ENCODE peak calls at places on chromosomes 1 and 21, in six cellular contexts. U, D, R, Q, T and V are unnamed samples.

GRCh38 chr1:180732866-180733265 is 101.0 kb downstream of the XPR1 start:
- DNase-seq in U (no peak), D (no peak), R (no peak), Q (no peak), T (no peak), V (no peak)

GRCh38 chr1:93717639-93718038 is 36.0 kb upstream of the BCAR3 start:
- DNase-seq in U (no peak), D (no peak), R (no peak), Q (no peak), T (no peak), V (no peak)

GRCh38 chr1:207752456-207753132 is 740 bp downstream of the CD46 start:
- DNase-seq in U (peak), D (peak), R (no peak), Q (peak), T (no peak), V (peak)

GRCh38 chr1:198848206-198848605 is 209.4 kb downstream of the PTPRC start:
- DNase-seq in U (no peak), D (no peak), R (no peak), Q (no peak), T (no peak), V (no peak)

GRCh38 chr1:229825042-229825441 is 199.0 kb downstream of the URB2 start:
- DNase-seq in U (no peak), D (no peak), R (no peak), Q (no peak), T (no peak), V (no peak)

GRCh38 chr1:53294557-53294956 is 33.3 kb downstream of the LRP8 start:
- DNase-seq in U (no peak), D (no peak), R (no peak), Q (no peak), T (no peak), V (no peak)

GRCh38 chr1:232822524-232822923 is 17.3 kb downstream of the MAP10 start:
- DNase-seq in U (no peak), D (no peak), R (no peak), Q (no peak), T (no peak), V (no peak)

GRCh38 chr1:170010443-170010842 is 64.1 kb downstream of the KIFAP3 start:
- DNase-seq in U (no peak), D (no peak), R (no peak), Q (peak), T (no peak), V (no peak)

GRCh38 chr1:227434808-227435207 is 116.5 kb upstream of the CDC42BPA start:
- DNase-seq in U (no peak), D (no peak), R (no peak), Q (no peak), T (no peak), V (no peak)

GRCh38 chr1:115056395-115056798 is 26.8 kb downstream of the TSHB start:
- DNase-seq in U (no peak), D (no peak), R (no peak), Q (no peak), T (no peak), V (no peak)

GRCh38 chr1:18225236-18225904 is 117.8 kb downstream of the IGSF21 start:
- DNase-seq in U (no peak), D (no peak), R (no peak), Q (no peak), T (no peak), V (no peak)

DNA sequence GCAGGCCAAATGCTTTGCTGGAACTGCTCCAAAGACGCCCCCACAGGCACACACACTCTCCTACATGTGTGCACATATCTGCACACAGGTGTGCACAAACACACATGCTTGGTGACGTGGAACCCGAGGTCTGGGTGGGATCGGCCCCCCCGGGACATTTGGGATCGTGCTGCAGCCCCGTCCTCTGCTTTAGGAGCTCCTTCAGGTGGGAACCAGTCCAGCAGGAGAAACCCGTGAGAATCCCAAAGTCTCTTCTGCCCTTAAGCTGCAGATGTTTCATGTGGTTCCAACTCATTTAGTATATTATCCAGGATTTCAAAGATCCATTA is 38.6 kb downstream of the UBE2G2 start:
- DNase-seq in U (no peak), D (no peak), R (no peak), Q (no peak), T (no peak), V (no peak)
- TF ChIP-seq POLR2A in U (no peak), D (no peak), R (no peak), Q (no peak), T (no peak), V (no peak)

GRCh38 chr1:205325334-205325884 is 3.9 kb upstream of the NUAK2 start:
- DNase-seq in U (peak), D (no peak), R (peak), Q (peak), T (peak), V (no peak)
- TF ChIP-seq POLR2AphosphoS5 in U (no peak), D (no peak), R (no peak), Q (no peak), T (no peak), V (no peak)

GRCh38 chr21:39461419-39461818 is 9.6 kb downstream of the SH3BGR start:
- DNase-seq in U (no peak), D (no peak), R (no peak), Q (no peak), T (peak), V (no peak)
- TF ChIP-seq TAF1 in U (no peak), D (no peak), R (no peak), Q (no peak), T (no peak), V (no peak)

GRCh38 chr1:63367218-63368103 is at the start of gene ALG6:
- DNase-seq in U (peak), D (peak), R (peak), Q (peak), T (peak), V (peak)
- TF ChIP-seq POLR2A in U (peak), D (peak), R (peak), Q (peak), T (peak), V (peak)

DNA sequence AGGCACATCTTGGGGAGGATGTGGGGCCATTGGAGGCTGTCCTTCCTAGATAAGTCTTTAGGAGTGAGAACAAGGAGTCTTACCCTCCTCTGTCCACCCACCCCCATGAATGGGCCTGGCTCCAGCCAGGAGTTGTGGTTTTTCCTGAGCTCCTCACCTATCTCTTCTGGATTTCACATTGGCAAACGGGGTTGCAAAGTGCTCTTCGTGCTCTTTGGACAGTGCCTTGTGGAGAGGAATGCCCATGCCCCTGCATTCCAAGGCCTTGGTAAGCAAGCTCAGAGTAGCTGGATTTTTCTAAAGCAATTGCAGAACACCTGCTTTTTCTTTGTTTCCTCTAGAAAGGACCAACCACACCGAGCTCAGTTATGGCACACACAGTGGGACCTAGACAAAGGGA is 152.1 kb upstream of the CAMK1G start:
- DNase-seq in U (no peak), D (no peak), R (no peak), Q (no peak), T (no peak), V (no peak)
- TF ChIP-seq POLR2AphosphoS5 in U (no peak), D (no peak), R (no peak), Q (no peak), T (no peak), V (no peak)

GRCh38 chr1:35115459-35116383 is 36.5 kb downstream of the ZMYM1 start:
- DNase-seq in U (no peak), D (no peak), R (no peak), Q (no peak), T (no peak), V (no peak)

GRCh38 chr1:35122311-35122710 is 43.1 kb downstream of the ZMYM1 start:
- DNase-seq in U (no peak), D (no peak), R (no peak), Q (no peak), T (no peak), V (no peak)

DNA sequence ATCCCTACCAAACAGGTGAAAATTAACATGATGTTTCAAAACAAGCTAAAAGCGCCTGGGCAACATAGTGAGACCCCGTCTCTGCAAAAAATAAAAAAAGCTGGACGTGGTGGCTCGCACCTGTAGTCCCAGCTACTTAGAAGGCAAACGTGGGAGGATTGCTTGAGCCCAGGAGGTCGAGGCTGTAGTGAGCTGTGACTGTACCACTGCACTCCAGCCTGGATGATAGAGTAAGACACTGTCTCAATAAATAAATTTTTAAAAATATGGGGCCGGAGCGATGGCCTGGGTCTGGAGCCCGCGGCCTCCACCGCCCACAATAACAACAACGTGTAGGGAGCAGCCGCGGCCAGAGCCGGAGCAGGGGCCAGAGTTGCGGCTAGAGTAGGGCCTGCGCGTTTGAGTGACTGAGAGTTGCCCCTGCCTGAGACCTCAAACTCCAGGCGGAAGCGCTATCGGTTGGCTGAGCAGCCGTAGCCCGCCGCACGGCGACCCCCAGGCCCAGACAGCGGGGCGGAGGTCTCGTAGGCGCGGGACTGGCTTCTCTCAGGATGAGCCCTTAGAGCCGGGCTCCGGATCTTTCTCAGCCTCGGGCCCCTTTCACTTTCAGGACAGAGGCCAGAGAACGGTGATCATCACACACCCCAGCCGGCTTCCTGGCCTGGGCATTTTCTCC is 41.4 kb downstream of the ZMYM1 start:
- DNase-seq in U (no peak), D (peak), R (peak), Q (peak), T (no peak), V (peak)
- TF ChIP-seq TAF1 in U (no peak), D (no peak), R (no peak), Q (peak), T (no peak), V (no peak)

DNA sequence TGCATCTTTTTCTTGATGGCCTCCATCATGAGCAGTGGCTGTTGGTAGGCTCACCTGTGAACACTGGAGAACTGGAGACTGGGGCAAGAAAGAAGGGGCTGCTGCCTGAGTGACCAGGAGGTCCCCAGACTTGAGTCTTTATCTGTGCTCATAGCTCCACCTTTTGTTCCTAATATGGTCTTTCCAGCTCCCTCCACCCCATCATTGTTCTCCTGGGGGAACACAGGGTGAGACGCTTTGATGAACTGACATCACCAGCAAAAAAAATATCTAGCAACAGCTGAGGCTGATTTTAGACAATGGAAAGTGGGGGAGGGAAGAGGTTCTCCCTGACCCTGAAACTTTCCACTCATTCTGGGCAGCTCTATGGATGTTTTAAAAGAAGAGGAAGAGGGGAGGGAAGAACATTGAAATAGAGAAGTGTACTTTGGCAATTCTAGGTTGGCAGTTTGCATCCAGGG is at the start of gene TPM3:
- DNase-seq in U (no peak), D (no peak), R (no peak), Q (no peak), T (no peak), V (no peak)
- TF ChIP-seq POLR2A in U (no peak), D (no peak), R (no peak), Q (no peak), T (no peak), V (no peak)

DNA sequence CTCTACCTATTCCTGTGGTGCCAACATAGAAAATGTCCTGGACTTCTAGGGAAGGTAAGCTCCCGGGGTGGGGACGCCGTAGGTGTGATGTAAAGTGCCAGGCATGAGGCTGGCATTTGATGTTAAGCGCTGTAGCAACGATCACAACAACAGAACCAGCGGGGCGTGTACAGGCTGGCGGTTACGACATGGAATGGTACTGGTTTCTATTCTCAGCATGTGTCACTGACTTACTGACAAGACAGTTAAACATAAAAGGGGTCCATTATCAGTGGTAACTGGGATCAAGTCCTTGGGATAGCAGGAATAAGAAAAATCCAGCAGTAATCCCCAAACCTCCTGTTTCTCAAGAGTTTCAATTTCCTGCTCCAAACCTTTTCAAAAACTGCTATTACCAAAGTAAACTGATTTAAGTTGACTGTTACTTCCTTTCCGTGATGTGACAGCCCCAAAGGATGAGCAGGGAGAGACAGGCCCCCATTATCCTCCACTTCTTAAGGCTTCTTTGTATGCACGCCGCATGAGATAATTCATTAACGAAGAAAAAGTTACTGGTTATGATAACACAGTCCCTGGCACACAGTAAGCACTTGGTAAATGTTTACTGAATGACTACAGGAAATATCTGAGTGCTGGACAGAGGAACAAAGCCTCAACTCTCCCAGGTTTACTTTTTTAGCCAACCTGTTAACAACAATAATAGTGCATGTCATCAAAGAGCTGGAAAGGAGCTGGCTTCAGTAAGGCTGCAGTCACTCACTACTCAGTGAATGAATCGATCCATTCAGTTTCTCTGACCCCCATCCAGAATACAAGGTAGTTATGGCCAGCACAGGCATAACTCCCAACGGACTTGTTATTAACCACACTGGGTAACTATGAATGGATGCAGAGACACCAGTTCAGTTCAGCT is 58.6 kb downstream of the TGFBR3 start:
- DNase-seq in U (no peak), D (no peak), R (no peak), Q (peak), T (no peak), V (no peak)
- TF ChIP-seq POLR2AphosphoS5 in U (no peak), D (no peak), R (no peak), Q (peak), T (no peak), V (no peak)